ENCODE peak calls at places on chromosomes 16 and 17, in four cellular contexts. U is foreskin fibroblast, R is astrocyte of the spinal cord, F is lower leg skin. D is an unnamed sample.

GRCh38 chr16:82061861-82062525 is 26.9 kb downstream of the HSD17B2 start:
- DNase-seq in U (peak), R (peak), F (no peak), D (no peak)

GRCh38 chr16:85648782-85649181 is 35.7 kb downstream of the GSE1 start:
- DNase-seq in U (no peak), R (no peak), F (no peak), D (no peak)

GRCh38 chr16:49548571-49548970 is 175.0 kb downstream of the C16orf78 start:
- DNase-seq in U (no peak), R (no peak), F (no peak), D (no peak)

GRCh38 chr16:15775209-15775608 is 81.6 kb downstream of the MYH11 start:
- DNase-seq in U (no peak), R (peak), F (no peak), D (peak)

GRCh38 chr17:44547625-44548297 is 9.5 kb upstream of the FZD2 start:
- DNase-seq in U (no peak), R (peak), F (no peak), D (no peak)

GRCh38 chr17:9439851-9440250 is 135.8 kb downstream of the STX8 start:
- DNase-seq in U (no peak), R (no peak), F (no peak), D (no peak)

GRCh38 chr16:75226550-75227360 is 8.0 kb downstream of the CTRB1 start:
- DNase-seq in U (no peak), R (no peak), F (no peak), D (no peak)

GRCh38 chr17:7823581-7824001 is 10.4 kb upstream of the KDM6B start:
- DNase-seq in U (no peak), R (no peak), F (peak), D (no peak)

GRCh38 chr17:13510062-13510461 is 91.7 kb downstream of the HS3ST3A1 start:
- DNase-seq in U (peak), R (no peak), F (no peak), D (no peak)

GRCh38 chr16:57601801-57602478 is 26.5 kb upstream of the ADGRG1 start:
- DNase-seq in U (no peak), R (no peak), F (peak), D (no peak)

GRCh38 chr17:76276069-76276431 is 10.9 kb downstream of the UBALD2 start:
- DNase-seq in U (peak), R (no peak), F (no peak), D (no peak)

GRCh38 chr16:19400709-19401108 is 17.0 kb upstream of the TMC5 start:
- DNase-seq in U (no peak), R (no peak), F (peak), D (no peak)

GRCh38 chr16:73572135-73572534 is 524.2 kb upstream of the ZFHX3 start:
- DNase-seq in U (peak), R (no peak), F (no peak), D (no peak)

GRCh38 chr17:59778996-59779395 is 71.5 kb downstream of the VMP1 start:
- DNase-seq in U (no peak), R (no peak), F (no peak), D (no peak)

GRCh38 chr16:19135896-19136438 is 22.2 kb downstream of the ITPRIPL2 start:
- DNase-seq in U (peak), R (peak), F (peak), D (no peak)

GRCh38 chr17:68355093-68355492 is 63.8 kb downstream of the ARSG start:
- DNase-seq in U (peak), R (peak), F (no peak), D (no peak)

GRCh38 chr17:49766918-49767530 is 3.1 kb upstream of the FAM117A start:
- DNase-seq in U (no peak), R (no peak), F (peak), D (no peak)

GRCh38 chr16:73057369-73058210 is 9.7 kb upstream of the ZFHX3 start:
- DNase-seq in U (peak), R (no peak), F (no peak), D (no peak)

GRCh38 chr16:88491560-88492310 is 38.7 kb downstream of the ZFPM1 start:
- DNase-seq in U (no peak), R (no peak), F (no peak), D (no peak)

GRCh38 chr17:31593806-31594205 is 202.3 kb downstream of the RAB11FIP4 start:
- DNase-seq in U (peak), R (peak), F (no peak), D (no peak)

GRCh38 chr17:41642252-41643156 is 18.1 kb upstream of the KRT17 start:
- DNase-seq in U (no peak), R (no peak), F (no peak), D (no peak)

GRCh38 chr16:56964243-56965148 is 2.7 kb downstream of the CETP start:
- DNase-seq in U (peak), R (peak), F (peak), D (peak)

GRCh38 chr17:2580641-2581040 is 12.8 kb upstream of the PAFAH1B1 start:
- DNase-seq in U (no peak), R (no peak), F (peak), D (no peak)

GRCh38 chr17:75878174-75878998 is at the start of gene TRIM47:
- DNase-seq in U (peak), R (peak), F (peak), D (no peak)

GRCh38 chr16:56305956-56306565 is 114.8 kb downstream of the GNAO1 start:
- DNase-seq in U (no peak), R (no peak), F (no peak), D (no peak)

GRCh38 chr16:3051009-3051408 is 4.6 kb downstream of the MMP25 start:
- DNase-seq in U (no peak), R (no peak), F (no peak), D (no peak)

GRCh38 chr16:88705076-88705684 is 1.0 kb downstream of the RNF166 start:
- DNase-seq in U (peak), R (no peak), F (no peak), D (no peak)

GRCh38 chr17:35773129-35773528 is 12.4 kb downstream of the C17orf50 start:
- DNase-seq in U (no peak), R (no peak), F (no peak), D (no peak)
- H3K4me3 ChIP-seq in U (no peak), R (no peak), F (no peak), D (no peak)

GRCh38 chr17:65920996-65921395 is 270.9 kb downstream of the CEP112 start:
- DNase-seq in U (no peak), R (no peak), F (no peak), D (peak)

GRCh38 chr17:65918450-65918849 is 273.5 kb downstream of the CEP112 start:
- DNase-seq in U (no peak), R (no peak), F (no peak), D (no peak)

GRCh38 chr17:65916425-65916824 is 275.5 kb downstream of the CEP112 start:
- DNase-seq in U (no peak), R (no peak), F (no peak), D (no peak)

GRCh38 chr17:65917560-65917959 is 274.4 kb downstream of the CEP112 start:
- DNase-seq in U (no peak), R (no peak), F (no peak), D (no peak)

GRCh38 chr17:65918921-65919546 is 272.9 kb downstream of the CEP112 start:
- DNase-seq in U (peak), R (peak), F (no peak), D (no peak)
- H3K4me3 ChIP-seq in U (no peak), R (no peak), F (no peak), D (no peak)

GRCh38 chr17:39208136-39208535 is 8.1 kb downstream of the RPL19 start:
- DNase-seq in U (no peak), R (no peak), F (peak), D (no peak)

GRCh38 chr17:39208893-39209292 is 8.8 kb downstream of the RPL19 start:
- DNase-seq in U (no peak), R (no peak), F (peak), D (no peak)

GRCh38 chr17:39210093-39210434 is 10.0 kb downstream of the RPL19 start:
- DNase-seq in U (no peak), R (no peak), F (no peak), D (no peak)

GRCh38 chr17:39212200-39212810 is 12.2 kb downstream of the RPL19 start:
- DNase-seq in U (no peak), R (no peak), F (no peak), D (no peak)

GRCh38 chr17:39209317-39210092 is 9.4 kb downstream of the RPL19 start:
- DNase-seq in U (peak), R (peak), F (peak), D (no peak)
- H3K4me3 ChIP-seq in U (peak), R (peak), F (no peak), D (peak)

GRCh38 chr17:78790552-78790951 is 8.5 kb upstream of the CYTH1 start:
- DNase-seq in U (no peak), R (no peak), F (no peak), D (peak)

GRCh38 chr17:78788451-78788850 is 6.4 kb upstream of the CYTH1 start:
- DNase-seq in U (no peak), R (no peak), F (no peak), D (no peak)

GRCh38 chr17:78789149-78789662 is 7.1 kb upstream of the CYTH1 start:
- DNase-seq in U (no peak), R (no peak), F (no peak), D (no peak)

GRCh38 chr17:78787444-78787843 is 5.4 kb upstream of the CYTH1 start:
- DNase-seq in U (no peak), R (no peak), F (no peak), D (no peak)

DNA sequence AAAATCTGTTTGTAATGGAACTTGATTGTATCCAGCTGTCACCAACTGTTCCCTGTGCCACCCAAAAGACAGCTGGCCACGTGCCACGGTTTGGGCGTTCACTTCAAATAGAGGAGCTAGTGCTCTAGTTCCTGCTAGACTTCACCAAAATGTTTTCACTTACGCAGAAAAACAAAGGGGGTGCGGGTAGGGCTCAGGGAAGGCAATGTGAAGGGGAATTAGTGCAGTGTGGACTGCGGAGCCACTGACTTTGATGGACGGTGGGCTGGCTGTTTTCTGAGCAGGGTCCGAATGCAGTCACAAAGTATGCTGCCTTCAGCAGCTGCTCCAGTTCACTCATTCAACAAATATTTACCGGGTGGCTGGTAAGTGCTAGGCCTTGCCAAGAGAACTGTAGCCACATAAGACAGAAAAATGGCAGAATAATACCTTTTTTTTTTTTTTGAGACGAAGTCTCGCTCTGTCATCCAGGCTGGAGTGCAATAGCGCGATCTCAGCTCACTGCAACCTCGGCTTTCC is 7.6 kb upstream of the CYTH1 start:
- DNase-seq in U (peak), R (peak), F (peak), D (peak)
- H3K4me3 ChIP-seq in U (no peak), R (no peak), F (no peak), D (no peak)